ENCODE peak calls at places on chromosomes 1 and 21, in ten cellular contexts. E is HS-5; K is endothelial cell; Z is ELR; O is left cardiac atrium; G is stimulated activated CD8-positive, alpha-beta memory T cell treated with anti-CD3 and anti-CD28 coated beads, Interleukin-12 subunit alpha, Interleukin-12 subunit beta, amount 100 ng/mL, for 1 hour; L is EH; V is NCI-H345; D is glomerular endothelial cell; P is CD8-positive, alpha-beta memory T cell. R is an unnamed sample.

GRCh38 chr1:59939393-59939792 is 12.8 kb upstream of the CYP2J2 start:
- DNase-seq in E (no peak), K (no peak), Z (no peak), O (no peak), G (no peak), L (no peak), V (no peak), D (no peak), P (no peak), R (no peak)

GRCh38 chr1:112849425-112849966 is 106.5 kb downstream of the SLC16A1 start:
- DNase-seq in E (no peak), K (peak), Z (peak), O (no peak), G (no peak), L (peak), V (peak), D (no peak), P (no peak), R (peak)

GRCh38 chr1:244054924-244055263 is 3.8 kb downstream of the ZBTB18 start:
- DNase-seq in E (no peak), K (no peak), Z (no peak), O (no peak), G (no peak), L (no peak), V (no peak), D (no peak), P (peak), R (no peak)

GRCh38 chr1:147769107-147769506 is 8.7 kb upstream of the GJA5 start:
- DNase-seq in E (no peak), K (no peak), Z (no peak), O (peak), G (no peak), L (no peak), V (no peak), D (no peak), P (no peak), R (no peak)

GRCh38 chr1:233025566-233025965 is 75.2 kb downstream of the NTPCR start:
- DNase-seq in E (no peak), K (no peak), Z (peak), O (no peak), G (no peak), L (peak), V (no peak), D (no peak), P (no peak), R (no peak)

GRCh38 chr1:16903054-16903453 is 7.3 kb downstream of the RNU1-2 start:
- DNase-seq in E (peak), K (no peak), Z (peak), O (no peak), G (no peak), L (peak), V (peak), D (no peak), P (no peak), R (peak)

GRCh38 chr1:6545276-6545934 is 8.9 kb downstream of the NOL9 start:
- DNase-seq in E (no peak), K (no peak), Z (peak), O (no peak), G (no peak), L (no peak), V (no peak), D (peak), P (no peak), R (no peak)

GRCh38 chr1:241213147-241213546 is 143.9 kb downstream of the RGS7 start:
- DNase-seq in E (no peak), K (no peak), Z (peak), O (no peak), G (no peak), L (peak), V (no peak), D (no peak), P (no peak), R (no peak)

GRCh38 chr1:119743308-119743707 is 25.4 kb downstream of the HMGCS2 start:
- DNase-seq in E (no peak), K (no peak), Z (no peak), O (no peak), G (no peak), L (no peak), V (peak), D (no peak), P (no peak), R (no peak)

GRCh38 chr1:61588736-61589381 is 136.1 kb downstream of the TM2D1 start:
- DNase-seq in E (peak), K (peak), Z (peak), O (peak), G (peak), L (peak), V (peak), D (peak), P (peak), R (peak)

GRCh38 chr1:230248876-230249275 is 177.3 kb downstream of the PGBD5 start:
- DNase-seq in E (no peak), K (no peak), Z (no peak), O (no peak), G (no peak), L (no peak), V (no peak), D (no peak), P (no peak), R (no peak)

GRCh38 chr1:7185721-7186120 is 400.5 kb downstream of the CAMTA1 start:
- DNase-seq in E (no peak), K (no peak), Z (no peak), O (no peak), G (no peak), L (no peak), V (no peak), D (no peak), P (no peak), R (no peak)

GRCh38 chr1:185260611-185261010 is 56.4 kb downstream of the IVNS1ABP start:
- DNase-seq in E (no peak), K (no peak), Z (peak), O (no peak), G (no peak), L (no peak), V (no peak), D (no peak), P (no peak), R (no peak)

GRCh38 chr1:77534456-77534855 is 148.0 kb downstream of the ZZZ3 start:
- DNase-seq in E (no peak), K (no peak), Z (peak), O (no peak), G (no peak), L (peak), V (no peak), D (no peak), P (no peak), R (no peak)

GRCh38 chr21:35594905-35595304 is 465.4 kb downstream of the SETD4 start:
- DNase-seq in E (no peak), K (no peak), Z (no peak), O (no peak), G (no peak), L (no peak), V (no peak), D (no peak), P (no peak), R (no peak)

GRCh38 chr1:166763318-166763717 is 76.0 kb upstream of the POGK start:
- DNase-seq in E (no peak), K (no peak), Z (no peak), O (no peak), G (no peak), L (no peak), V (no peak), D (no peak), P (no peak), R (no peak)

GRCh38 chr1:160024195-160024905 is 7.4 kb downstream of the PIGM start:
- DNase-seq in E (no peak), K (no peak), Z (no peak), O (no peak), G (no peak), L (no peak), V (no peak), D (no peak), P (no peak), R (no peak)

GRCh38 chr21:45228171-45228641 is 59.5 kb downstream of the POFUT2 start:
- DNase-seq in E (peak), K (no peak), Z (peak), O (no peak), G (peak), L (peak), V (no peak), D (no peak), P (peak), R (peak)

GRCh38 chr1:2604854-2605753 is 18.5 kb downstream of the PRXL2B start:
- DNase-seq in E (no peak), K (no peak), Z (no peak), O (no peak), G (no peak), L (no peak), V (no peak), D (no peak), P (no peak), R (no peak)

GRCh38 chr1:160666079-160666442 is 19.2 kb upstream of the SLAMF1 start:
- DNase-seq in E (no peak), K (no peak), Z (no peak), O (no peak), G (no peak), L (no peak), V (no peak), D (no peak), P (no peak), R (no peak)

GRCh38 chr1:110237406-110238152 is 27.5 kb downstream of the KCNC4 start:
- DNase-seq in E (no peak), K (no peak), Z (no peak), O (no peak), G (no peak), L (no peak), V (no peak), D (no peak), P (no peak), R (peak)

GRCh38 chr21:15152591-15152990 is 87.8 kb upstream of the NRIP1 start:
- DNase-seq in E (no peak), K (no peak), Z (no peak), O (no peak), G (no peak), L (no peak), V (no peak), D (no peak), P (no peak), R (no peak)